ENCODE peak calls at places on chromosomes 4 and X, in seven cellular contexts. M is choroid plexus epithelial cell, I is amygdala, O is dermis blood vessel endothelial cell, T is WTC11, C is posterior cingulate gyrus, G is tibial artery. D is an unnamed sample.

GRCh38 chr4:42344260-42344659 is 53.0 kb upstream of the SHISA3 start:
- DNase-seq in M (no peak), I (no peak), O (no peak), T (no peak), C (no peak), G (no peak), D (no peak)

GRCh38 chrX:21806691-21807090 is 32.7 kb upstream of the MBTPS2 start:
- DNase-seq in M (no peak), I (no peak), O (no peak), T (no peak), C (no peak), G (no peak), D (no peak)

GRCh38 chrX:108437789-108438623 is at the start of gene COL4A6:
- DNase-seq in M (no peak), I (no peak), O (peak; percentile 15), T (peak; percentile 73), C (no peak), G (no peak), D (no peak)

GRCh38 chr4:94588900-94589693 is 137.4 kb downstream of the PDLIM5 start:
- DNase-seq in M (peak; percentile 42), I (no peak), O (no peak), T (no peak), C (no peak), G (no peak), D (no peak)

GRCh38 chr4:36568575-36568974 is 287.2 kb downstream of the DTHD1 start:
- DNase-seq in M (no peak), I (no peak), O (no peak), T (no peak), C (no peak), G (no peak), D (no peak)

GRCh38 chr4:58732973-58733372 is 1622.8 kb upstream of the IGFBP7 start:
- DNase-seq in M (peak; percentile 26), I (no peak), O (no peak), T (no peak), C (no peak), G (no peak), D (no peak)

GRCh38 chr4:158996669-158997074 is 106.2 kb upstream of the RAPGEF2 start:
- DNase-seq in M (peak; percentile 89), I (no peak), O (peak; percentile 82), T (no peak), C (no peak), G (no peak), D (no peak)

GRCh38 chr4:121070274-121070673 is 2.1 kb downstream of the NDNF start:
- DNase-seq in M (no peak), I (no peak), O (no peak), T (peak; percentile 40), C (no peak), G (peak; percentile 39), D (no peak)

GRCh38 chr4:128649575-128650205 is 159.8 kb upstream of the JADE1 start:
- DNase-seq in M (peak; percentile 50), I (no peak), O (no peak), T (no peak), C (no peak), G (no peak), D (no peak)

GRCh38 chr4:76897522-76898384 is at the start of gene SOWAHB:
- DNase-seq in M (no peak), I (no peak), O (peak; percentile 16), T (peak; percentile 74), C (peak; percentile 72), G (no peak), D (no peak)

GRCh38 chr4:137394000-137394399 is 138.3 kb downstream of the PCDH18 start:
- DNase-seq in M (peak; percentile 33), I (no peak), O (no peak), T (no peak), C (no peak), G (no peak), D (no peak)

GRCh38 chr4:182975806-182976205 is 58.6 kb upstream of the DCTD start:
- DNase-seq in M (peak; percentile 81), I (no peak), O (peak; percentile 92), T (no peak), C (no peak), G (no peak), D (no peak)

GRCh38 chrX:140362861-140363260 is 142.0 kb downstream of the SOX3 start:
- DNase-seq in M (no peak), I (no peak), O (no peak), T (no peak), C (no peak), G (no peak), D (no peak)

GRCh38 chrX:153639177-153640044 is 7.6 kb upstream of the DUSP9 start:
- DNase-seq in M (no peak), I (no peak), O (no peak), T (no peak), C (no peak), G (no peak), D (no peak)

GRCh38 chr4:143441678-143442077 is 71.8 kb upstream of the SMARCA5 start:
- DNase-seq in M (peak; percentile 9), I (no peak), O (peak; percentile 4), T (no peak), C (no peak), G (no peak), D (peak; percentile 28)

GRCh38 chr4:174358823-174359222 is 75.1 kb downstream of the CEP44 start:
- DNase-seq in M (peak; percentile 70), I (no peak), O (no peak), T (no peak), C (no peak), G (no peak), D (no peak)

GRCh38 chrX:45001038-45001437 is 128.1 kb downstream of the KDM6A start:
- DNase-seq in M (no peak), I (no peak), O (no peak), T (no peak), C (no peak), G (no peak), D (no peak)

GRCh38 chr4:122516376-122516775 is 59.9 kb upstream of the IL2 start:
- DNase-seq in M (no peak), I (no peak), O (no peak), T (no peak), C (no peak), G (no peak), D (no peak)

GRCh38 chrX:116278819-116279218 is 108.3 kb downstream of the AGTR2 start:
- DNase-seq in M (no peak), I (no peak), O (no peak), T (no peak), C (no peak), G (no peak), D (no peak)

GRCh38 chr4:26252349-26252748 is 68.5 kb upstream of the RBPJ start:
- DNase-seq in M (no peak), I (no peak), O (no peak), T (no peak), C (no peak), G (no peak), D (no peak)

GRCh38 chr4:109702950-109703663 is at the start of gene CASP6:
- DNase-seq in M (peak; percentile 78), I (peak; percentile 42), O (peak; percentile 88), T (peak; percentile 84), C (peak; percentile 92), G (peak; percentile 88), D (peak; percentile 71)

GRCh38 chr4:32000846-32001488 is 1280.8 kb downstream of the PCDH7 start:
- DNase-seq in M (no peak), I (no peak), O (no peak), T (no peak), C (no peak), G (no peak), D (no peak)

GRCh38 chr4:165828928-165829327 is 44.1 kb upstream of the TLL1 start:
- DNase-seq in M (peak; percentile 12), I (no peak), O (peak; percentile 10), T (no peak), C (no peak), G (no peak), D (no peak)

GRCh38 chr4:126955292-126956191 is 677.2 kb upstream of the INTU start:
- DNase-seq in M (no peak), I (no peak), O (no peak), T (peak; percentile 11), C (no peak), G (no peak), D (no peak)

GRCh38 chrX:57918750-57919436 is 8.6 kb upstream of the ZXDA start:
- DNase-seq in M (peak; percentile 46), I (no peak), O (peak; percentile 54), T (peak; percentile 8), C (peak; percentile 66), G (no peak), D (no peak)

GRCh38 chrX:104679175-104679574 is 113.2 kb downstream of the IL1RAPL2 start:
- DNase-seq in M (peak; percentile 1), I (no peak), O (no peak), T (no peak), C (no peak), G (no peak), D (no peak)

GRCh38 chrX:129652565-129653169 is 2.1 kb downstream of the APLN start:
- DNase-seq in M (no peak), I (no peak), O (no peak), T (no peak), C (no peak), G (no peak), D (no peak)

GRCh38 chr4:21879187-21879586 is 69.4 kb downstream of the KCNIP4 start:
- DNase-seq in M (peak; percentile 74), I (no peak), O (peak; percentile 51), T (peak; percentile 68), C (no peak), G (no peak), D (no peak)

GRCh38 chrX:153499876-153500275 is 5.1 kb downstream of the BGN start:
- DNase-seq in M (no peak), I (no peak), O (no peak), T (no peak), C (peak; percentile 89), G (peak; percentile 52), D (peak; percentile 16)

GRCh38 chrX:31374786-31375185 is 302.9 kb upstream of the FTHL17 start:
- DNase-seq in M (no peak), I (no peak), O (no peak), T (peak; percentile 14), C (no peak), G (no peak), D (no peak)

GRCh38 chr4:124278477-124278876 is 434.1 kb downstream of the ANKRD50 start:
- DNase-seq in M (peak; percentile 63), I (no peak), O (peak; percentile 7), T (no peak), C (no peak), G (no peak), D (no peak)

GRCh38 chr4:125187221-125187620 is 127.5 kb upstream of the FAT4 start:
- DNase-seq in M (peak; percentile 63), I (no peak), O (peak; percentile 47), T (no peak), C (no peak), G (no peak), D (no peak)

GRCh38 chr4:113810906-113811305 is 49.4 kb upstream of the CAMK2D start:
- DNase-seq in M (peak; percentile 76), I (no peak), O (no peak), T (no peak), C (no peak), G (no peak), D (no peak)

GRCh38 chrX:53321216-53321942 is 40.0 kb upstream of the IQSEC2 start:
- DNase-seq in M (no peak), I (no peak), O (peak; percentile 15), T (no peak), C (peak; percentile 87), G (no peak), D (no peak)

GRCh38 chr4:67332627-67333026 is 212.7 kb downstream of the CENPC start:
- DNase-seq in M (peak; percentile 19), I (no peak), O (peak; percentile 12), T (peak; percentile 31), C (no peak), G (no peak), D (no peak)

GRCh38 chrX:119784747-119785446 is 6.5 kb downstream of the RPL39 start:
- DNase-seq in M (peak; percentile 52), I (no peak), O (peak; percentile 60), T (peak; percentile 41), C (no peak), G (no peak), D (no peak)

D was measured in C1 segment of cervical spinal cord.